ENCODE peak calls at places on chromosomes 6 and 20, in six cellular contexts. One of them, this sample, is unnamed.

GRCh38 chr6:100461920-100462295 is 2.8 kb downstream of the SIM1 start:
- DNase-seq in left lung: no peak
- DNase-seq in epithelial cell of esophagus: no peak
- DNase-seq in adrenal gland: no peak
- DNase-seq in endodermal cell: no peak
- DNase-seq in esophagus squamous epithelium: no peak
- DNase-seq in this sample: peak

GRCh38 chr6:134532694-134533624 is 215.0 kb upstream of the SGK1 start:
- DNase-seq in left lung: no peak
- DNase-seq in epithelial cell of esophagus: no peak
- DNase-seq in adrenal gland: no peak
- DNase-seq in endodermal cell: no peak
- DNase-seq in esophagus squamous epithelium: no peak
- DNase-seq in this sample: no peak

GRCh38 chr20:36754656-36755222 is 8.8 kb upstream of the NDRG3 start:
- DNase-seq in left lung: no peak
- DNase-seq in epithelial cell of esophagus: peak
- DNase-seq in adrenal gland: peak
- DNase-seq in endodermal cell: peak
- DNase-seq in esophagus squamous epithelium: no peak
- DNase-seq in this sample: peak

GRCh38 chr6:154842828-154843227 is 109.6 kb downstream of the SCAF8 start:
- DNase-seq in left lung: no peak
- DNase-seq in epithelial cell of esophagus: no peak
- DNase-seq in adrenal gland: no peak
- DNase-seq in endodermal cell: no peak
- DNase-seq in esophagus squamous epithelium: no peak
- DNase-seq in this sample: no peak

GRCh38 chr20:49400904-49401303 is 81.6 kb downstream of the KCNB1 start:
- DNase-seq in left lung: no peak
- DNase-seq in epithelial cell of esophagus: no peak
- DNase-seq in adrenal gland: no peak
- DNase-seq in endodermal cell: no peak
- DNase-seq in esophagus squamous epithelium: no peak
- DNase-seq in this sample: no peak

GRCh38 chr20:48626226-48626937 is 201.4 kb downstream of the PREX1 start:
- DNase-seq in left lung: no peak
- DNase-seq in epithelial cell of esophagus: no peak
- DNase-seq in adrenal gland: no peak
- DNase-seq in endodermal cell: no peak
- DNase-seq in esophagus squamous epithelium: no peak
- DNase-seq in this sample: no peak

GRCh38 chr6:3081965-3082364 is 13.7 kb downstream of the RIPK1 start:
- DNase-seq in left lung: no peak
- DNase-seq in epithelial cell of esophagus: no peak
- DNase-seq in adrenal gland: no peak
- DNase-seq in endodermal cell: no peak
- DNase-seq in esophagus squamous epithelium: no peak
- DNase-seq in this sample: no peak

GRCh38 chr20:24134284-24134683 is 145.7 kb upstream of the GGTLC1 start:
- DNase-seq in left lung: no peak
- DNase-seq in epithelial cell of esophagus: peak
- DNase-seq in adrenal gland: no peak
- DNase-seq in endodermal cell: no peak
- DNase-seq in esophagus squamous epithelium: no peak
- DNase-seq in this sample: no peak

GRCh38 chr6:75117701-75118100 is 88.2 kb downstream of the COL12A1 start:
- DNase-seq in left lung: no peak
- DNase-seq in epithelial cell of esophagus: no peak
- DNase-seq in adrenal gland: no peak
- DNase-seq in endodermal cell: no peak
- DNase-seq in esophagus squamous epithelium: no peak
- DNase-seq in this sample: no peak

GRCh38 chr20:51715028-51715872 is 52.9 kb downstream of the ATP9A start:
- DNase-seq in left lung: no peak
- DNase-seq in epithelial cell of esophagus: no peak
- DNase-seq in adrenal gland: no peak
- DNase-seq in endodermal cell: no peak
- DNase-seq in esophagus squamous epithelium: no peak
- DNase-seq in this sample: no peak

DNA sequence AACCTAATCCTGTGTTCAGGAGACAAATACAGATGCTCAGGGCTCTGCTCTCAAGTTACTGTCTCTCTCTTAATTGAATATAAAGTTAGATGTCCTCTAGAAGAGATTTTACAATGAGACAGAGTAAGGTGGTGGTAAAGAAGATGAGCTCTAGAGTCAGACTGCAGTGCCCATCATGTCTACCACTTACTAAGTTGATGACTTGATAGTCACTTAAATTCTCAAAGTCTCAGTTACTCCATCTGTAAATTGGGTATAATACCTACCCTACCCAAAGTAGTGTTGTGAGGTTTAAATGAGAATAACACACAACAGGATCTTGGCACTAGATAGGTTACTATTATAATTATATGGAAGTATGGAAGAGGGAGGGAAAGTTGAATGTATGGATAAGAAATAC is 1.6 kb downstream of the DHX35 start:
- DNase-seq in left lung: no peak
- DNase-seq in epithelial cell of esophagus: no peak
- DNase-seq in adrenal gland: no peak
- DNase-seq in endodermal cell: no peak
- DNase-seq in esophagus squamous epithelium: no peak
- DNase-seq in this sample: no peak
- H3K4me3 ChIP-seq in left lung: no peak
- H3K4me3 ChIP-seq in epithelial cell of esophagus: no peak
- H3K4me3 ChIP-seq in adrenal gland: no peak
- H3K4me3 ChIP-seq in endodermal cell: peak
- H3K4me3 ChIP-seq in esophagus squamous epithelium: no peak
- H3K4me3 ChIP-seq in this sample: no peak

GRCh38 chr6:4384638-4385036 is 249.3 kb upstream of the ECI2 start:
- DNase-seq in left lung: no peak
- DNase-seq in epithelial cell of esophagus: no peak
- DNase-seq in adrenal gland: no peak
- DNase-seq in endodermal cell: peak
- DNase-seq in esophagus squamous epithelium: no peak
- DNase-seq in this sample: no peak
- TF ChIP-seq CTCF in left lung: no peak
- TF ChIP-seq CTCF in epithelial cell of esophagus: no peak
- TF ChIP-seq CTCF in adrenal gland: no peak
- TF ChIP-seq CTCF in endodermal cell: peak
- TF ChIP-seq CTCF in esophagus squamous epithelium: no peak
- TF ChIP-seq CTCF in this sample: no peak

GRCh38 chr20:53613748-53614147 is 20.1 kb upstream of the ZNF217 start:
- DNase-seq in left lung: no peak
- DNase-seq in epithelial cell of esophagus: no peak
- DNase-seq in adrenal gland: no peak
- DNase-seq in endodermal cell: no peak
- DNase-seq in esophagus squamous epithelium: no peak
- DNase-seq in this sample: no peak
- H3K4me3 ChIP-seq in left lung: no peak
- H3K4me3 ChIP-seq in epithelial cell of esophagus: no peak
- H3K4me3 ChIP-seq in adrenal gland: no peak
- H3K4me3 ChIP-seq in endodermal cell: no peak
- H3K4me3 ChIP-seq in esophagus squamous epithelium: no peak
- H3K4me3 ChIP-seq in this sample: no peak

GRCh38 chr6:39453956-39454524 is 131.5 kb upstream of the KCNK16 start:
- DNase-seq in left lung: no peak
- DNase-seq in epithelial cell of esophagus: peak
- DNase-seq in adrenal gland: no peak
- DNase-seq in endodermal cell: no peak
- DNase-seq in esophagus squamous epithelium: no peak
- DNase-seq in this sample: no peak

GRCh38 chr6:39452306-39452705 is 129.8 kb upstream of the KCNK16 start:
- DNase-seq in left lung: no peak
- DNase-seq in epithelial cell of esophagus: peak
- DNase-seq in adrenal gland: no peak
- DNase-seq in endodermal cell: no peak
- DNase-seq in esophagus squamous epithelium: no peak
- DNase-seq in this sample: peak

GRCh38 chr6:39453236-39453635 is 130.7 kb upstream of the KCNK16 start:
- DNase-seq in left lung: no peak
- DNase-seq in epithelial cell of esophagus: no peak
- DNase-seq in adrenal gland: no peak
- DNase-seq in endodermal cell: no peak
- DNase-seq in esophagus squamous epithelium: no peak
- DNase-seq in this sample: no peak

GRCh38 chr6:39452746-39453145 is 130.2 kb upstream of the KCNK16 start:
- DNase-seq in left lung: no peak
- DNase-seq in epithelial cell of esophagus: no peak
- DNase-seq in adrenal gland: no peak
- DNase-seq in endodermal cell: no peak
- DNase-seq in esophagus squamous epithelium: no peak
- DNase-seq in this sample: no peak

GRCh38 chr6:39451831-39452230 is 129.3 kb upstream of the KCNK16 start:
- DNase-seq in left lung: no peak
- DNase-seq in epithelial cell of esophagus: peak
- DNase-seq in adrenal gland: no peak
- DNase-seq in endodermal cell: peak
- DNase-seq in esophagus squamous epithelium: no peak
- DNase-seq in this sample: peak
- TF ChIP-seq CTCF in left lung: no peak
- TF ChIP-seq CTCF in epithelial cell of esophagus: no peak
- TF ChIP-seq CTCF in adrenal gland: no peak
- TF ChIP-seq CTCF in endodermal cell: peak
- TF ChIP-seq CTCF in esophagus squamous epithelium: peak
- TF ChIP-seq CTCF in this sample: peak

GRCh38 chr6:132115714-132116366 is 164.7 kb upstream of the CCN2 start:
- DNase-seq in left lung: no peak
- DNase-seq in epithelial cell of esophagus: peak
- DNase-seq in adrenal gland: no peak
- DNase-seq in endodermal cell: no peak
- DNase-seq in esophagus squamous epithelium: no peak
- DNase-seq in this sample: no peak
- H3K4me3 ChIP-seq in left lung: no peak
- H3K4me3 ChIP-seq in epithelial cell of esophagus: no peak
- H3K4me3 ChIP-seq in adrenal gland: peak
- H3K4me3 ChIP-seq in endodermal cell: no peak
- H3K4me3 ChIP-seq in esophagus squamous epithelium: peak
- H3K4me3 ChIP-seq in this sample: no peak

GRCh38 chr20:21175433-21175832 is 49.6 kb downstream of the KIZ start:
- DNase-seq in left lung: no peak
- DNase-seq in epithelial cell of esophagus: no peak
- DNase-seq in adrenal gland: no peak
- DNase-seq in endodermal cell: no peak
- DNase-seq in esophagus squamous epithelium: no peak
- DNase-seq in this sample: peak

GRCh38 chr20:21172626-21173025 is 46.7 kb downstream of the KIZ start:
- DNase-seq in left lung: no peak
- DNase-seq in epithelial cell of esophagus: no peak
- DNase-seq in adrenal gland: no peak
- DNase-seq in endodermal cell: no peak
- DNase-seq in esophagus squamous epithelium: no peak
- DNase-seq in this sample: no peak

GRCh38 chr20:21173496-21174025 is 47.7 kb downstream of the KIZ start:
- DNase-seq in left lung: no peak
- DNase-seq in epithelial cell of esophagus: no peak
- DNase-seq in adrenal gland: no peak
- DNase-seq in endodermal cell: no peak
- DNase-seq in esophagus squamous epithelium: no peak
- DNase-seq in this sample: no peak

GRCh38 chr20:21177767-21178166 is 51.9 kb downstream of the KIZ start:
- DNase-seq in left lung: no peak
- DNase-seq in epithelial cell of esophagus: no peak
- DNase-seq in adrenal gland: no peak
- DNase-seq in endodermal cell: no peak
- DNase-seq in esophagus squamous epithelium: no peak
- DNase-seq in this sample: no peak

DNA sequence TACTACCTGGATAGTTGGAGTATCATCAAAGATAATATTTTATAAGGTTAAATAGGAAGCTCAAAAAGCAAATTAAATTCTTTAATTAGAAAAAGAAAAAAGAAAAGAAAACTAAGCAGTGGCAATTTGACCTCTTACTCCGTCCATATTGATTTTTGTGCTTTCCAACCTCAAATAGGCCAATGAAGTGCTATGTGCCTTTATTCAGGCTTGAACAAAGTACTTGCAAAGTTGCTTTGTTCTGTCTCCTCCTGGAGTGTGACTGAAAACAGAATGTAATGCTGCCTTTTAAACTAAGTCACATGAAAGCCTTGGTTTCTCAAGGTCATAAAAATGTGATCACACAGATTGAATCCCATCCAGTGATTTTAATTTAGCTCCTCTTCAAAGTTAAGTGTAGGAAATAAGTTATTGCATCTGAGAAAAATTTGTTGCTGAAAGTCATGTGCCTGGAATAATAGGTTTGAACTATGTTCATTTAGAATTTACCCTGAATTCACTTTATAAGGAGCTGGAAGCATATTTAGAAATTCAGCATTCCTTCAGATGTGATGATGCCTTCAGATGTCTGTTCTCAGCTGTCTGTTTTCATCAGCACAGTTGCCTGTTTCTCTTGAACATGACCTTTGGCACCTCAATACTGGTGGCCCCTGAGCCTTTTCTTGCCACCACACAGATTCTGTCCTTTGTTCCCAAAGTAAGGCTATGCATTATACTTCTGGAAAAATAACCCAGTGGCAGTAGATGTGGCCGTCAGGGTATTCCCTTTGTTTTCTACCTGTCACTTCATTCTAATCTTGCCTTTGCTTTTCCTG is 48.8 kb downstream of the KIZ start:
- DNase-seq in left lung: no peak
- DNase-seq in epithelial cell of esophagus: no peak
- DNase-seq in adrenal gland: no peak
- DNase-seq in endodermal cell: no peak
- DNase-seq in esophagus squamous epithelium: no peak
- DNase-seq in this sample: no peak
- TF ChIP-seq CTCF in left lung: no peak
- TF ChIP-seq CTCF in epithelial cell of esophagus: no peak
- TF ChIP-seq CTCF in adrenal gland: no peak
- TF ChIP-seq CTCF in endodermal cell: no peak
- TF ChIP-seq CTCF in esophagus squamous epithelium: no peak
- TF ChIP-seq CTCF in this sample: no peak

DNA sequence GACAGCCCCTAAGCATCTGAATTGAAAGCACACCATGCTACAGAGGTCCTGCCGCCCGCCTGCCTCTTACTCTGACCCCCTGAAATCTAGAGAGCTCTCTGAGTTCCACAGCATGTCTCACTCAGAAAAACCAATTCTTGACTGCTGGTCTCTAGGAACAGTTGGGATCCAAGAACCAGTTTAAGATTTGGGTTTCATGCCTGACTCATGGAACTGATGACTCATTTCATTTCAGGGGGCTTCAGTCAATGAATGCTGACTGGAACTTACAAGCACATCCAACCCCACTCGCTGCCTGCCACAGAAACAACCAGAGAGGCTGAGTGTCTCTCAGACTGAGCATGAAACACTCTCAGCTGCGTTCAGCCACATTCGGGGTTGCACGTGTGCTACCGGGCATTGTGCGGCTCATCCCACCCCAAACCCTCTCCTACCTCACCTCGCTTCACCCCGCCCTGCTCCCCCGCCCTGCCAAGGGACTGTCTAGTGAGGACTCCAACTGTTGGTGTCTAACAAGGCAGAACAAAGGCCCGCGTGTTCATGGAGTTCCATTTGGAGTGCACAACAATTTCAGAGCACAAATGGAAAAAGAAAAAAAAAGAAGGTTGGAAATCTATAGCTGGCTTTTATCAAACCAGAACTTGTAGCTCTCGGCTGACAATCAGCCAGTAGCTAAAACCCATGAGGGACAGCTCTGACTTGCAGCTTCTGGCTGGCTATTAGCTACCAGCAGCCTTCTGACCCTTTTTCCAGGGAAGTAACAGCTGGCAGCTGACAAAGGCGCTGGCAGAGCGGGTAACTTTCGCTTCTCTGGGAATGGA is 20.0 kb upstream of the TRAF3IP2 start:
- DNase-seq in left lung: no peak
- DNase-seq in epithelial cell of esophagus: no peak
- DNase-seq in adrenal gland: no peak
- DNase-seq in endodermal cell: no peak
- DNase-seq in esophagus squamous epithelium: no peak
- DNase-seq in this sample: no peak
- H3K4me3 ChIP-seq in left lung: no peak
- H3K4me3 ChIP-seq in epithelial cell of esophagus: no peak
- H3K4me3 ChIP-seq in adrenal gland: no peak
- H3K4me3 ChIP-seq in endodermal cell: no peak
- H3K4me3 ChIP-seq in esophagus squamous epithelium: peak
- H3K4me3 ChIP-seq in this sample: no peak

This sample was measured in GM12865.